ENCODE peak calls at places on chromosomes 7 and 10, in five cellular contexts. O, A, T, S and Y are unnamed samples.

GRCh38 chr10:124676416-124677062 is 67.6 kb downstream of the FAM53B start:
- DNase-seq in O (no peak), S (no peak), T (peak; percentile 37), A (no peak), Y (no peak)

GRCh38 chr10:116147162-116147906 is 125.7 kb downstream of the GFRA1 start:
- DNase-seq in O (no peak), T (no peak), A (no peak), S (no peak), Y (no peak)

GRCh38 chr7:133512560-133512959 is 259.7 kb downstream of the EXOC4 start:
- DNase-seq in S (no peak), A (no peak), O (no peak), T (no peak), Y (no peak)

GRCh38 chr10:101367569-101368453 is 13.8 kb downstream of the BTRC start:
- DNase-seq in O (no peak), S (peak; percentile 25), T (no peak), A (no peak), Y (no peak)

GRCh38 chr10:111593578-111593977 is 516.7 kb downstream of the ADRA2A start:
- DNase-seq in A (no peak), O (no peak), S (no peak), T (no peak), Y (no peak)

GRCh38 chr7:47264021-47264651 is 317.8 kb downstream of the TNS3 start:
- DNase-seq in A (no peak), T (no peak), S (no peak), O (no peak), Y (no peak)

GRCh38 chr10:108275895-108276685 is 1111.6 kb upstream of the SORCS1 start:
- DNase-seq in O (no peak), S (no peak), T (no peak), A (no peak), Y (no peak)

GRCh38 chr10:26044123-26044749 is 110.2 kb downstream of the MYO3A start:
- DNase-seq in O (no peak), S (no peak), A (no peak), T (no peak), Y (no peak)

GRCh38 chr10:22714524-22715289 is at the start of gene PIP4K2A:
- DNase-seq in S (peak; percentile 48), A (peak; percentile 59), T (peak; percentile 91), O (peak; percentile 73), Y (no peak)